ENCODE peak calls at places on chromosomes 13 and 19, in six cellular contexts. D is T-helper 9 cell; J is CD8-positive, alpha-beta memory T cell; L is sciatic nerve; Z is thoracic aorta; H is activated T-helper 1 cell treated with Interleukin-2 at 50 U/mL for 16 hours. S is an unnamed sample.

GRCh38 chr13:27536361-27537101 is 83.8 kb downstream of the LNX2 start:
- DNase-seq in D (no peak), J (no peak), L (no peak), Z (no peak), H (no peak), S (no peak)

GRCh38 chr13:100139822-100140221 is 50.9 kb downstream of the PCCA start:
- DNase-seq in D (no peak), J (no peak), L (no peak), Z (no peak), H (no peak), S (no peak)

GRCh38 chr13:65679240-65679639 is 1550.9 kb downstream of the PCDH9 start:
- DNase-seq in D (no peak), J (no peak), L (no peak), Z (no peak), H (no peak), S (no peak)

GRCh38 chr13:60583911-60584753 is 187.1 kb downstream of the TDRD3 start:
- DNase-seq in D (no peak), J (no peak), L (peak), Z (peak), H (no peak), S (no peak)

GRCh38 chr19:14632286-14632685 is 42.4 kb downstream of the ADGRE3 start:
- DNase-seq in D (no peak), J (no peak), L (no peak), Z (no peak), H (no peak), S (no peak)

GRCh38 chr13:20828540-20829364 is 55.0 kb upstream of the EEF1AKMT1 start:
- DNase-seq in D (no peak), J (no peak), L (no peak), Z (no peak), H (no peak), S (no peak)

GRCh38 chr13:67283602-67284001 is 53.5 kb upstream of the PCDH9 start:
- DNase-seq in D (no peak), J (no peak), L (no peak), Z (no peak), H (no peak), S (no peak)

GRCh38 chr13:44312898-44313551 is 60.6 kb upstream of the SERP2 start:
- DNase-seq in D (no peak), J (no peak), L (no peak), Z (no peak), H (no peak), S (no peak)

GRCh38 chr13:99610702-99611289 is 109.5 kb downstream of the TM9SF2 start:
- DNase-seq in D (no peak), J (no peak), L (no peak), Z (no peak), H (no peak), S (no peak)

GRCh38 chr13:84607614-84608013 is 725.3 kb upstream of the SLITRK1 start:
- DNase-seq in D (no peak), J (no peak), L (no peak), Z (peak), H (no peak), S (no peak)

GRCh38 chr19:50322931-50323781 is 6.0 kb downstream of the KCNC3 start:
- DNase-seq in D (no peak), J (no peak), L (no peak), Z (no peak), H (no peak), S (no peak)

GRCh38 chr19:7870571-7871279 is 3.5 kb downstream of the PRR36 start:
- DNase-seq in D (peak), J (peak), L (peak), Z (no peak), H (no peak), S (no peak)

GRCh38 chr19:33468361-33469170 is 53.0 kb downstream of the PEPD start:
- DNase-seq in D (no peak), J (no peak), L (peak), Z (no peak), H (no peak), S (no peak)

GRCh38 chr19:45496349-45496953 is 396 bp downstream of the RTN2 start:
- DNase-seq in D (no peak), J (no peak), L (no peak), Z (no peak), H (no peak), S (no peak)

GRCh38 chr13:80237646-80238045 is 103.3 kb downstream of the SPRY2 start:
- DNase-seq in D (no peak), J (no peak), L (no peak), Z (no peak), H (no peak), S (no peak)

GRCh38 chr19:53873451-53874383 is 6.0 kb downstream of the MYADM start:
- DNase-seq in D (no peak), J (no peak), L (no peak), Z (no peak), H (no peak), S (no peak)

GRCh38 chr19:38543807-38544568 is 73.8 kb downstream of the MAP4K1 start:
- DNase-seq in D (no peak), J (no peak), L (no peak), Z (peak), H (no peak), S (peak)

GRCh38 chr13:111903143-111903542 is 163.8 kb upstream of the SOX1 start:
- DNase-seq in D (no peak), J (no peak), L (no peak), Z (no peak), H (no peak), S (peak)

GRCh38 chr19:45976180-45976579 is 2.5 kb upstream of the NOVA2 start:
- DNase-seq in D (no peak), J (no peak), L (no peak), Z (no peak), H (no peak), S (no peak)

GRCh38 chr13:59545007-59545406 is 618.7 kb downstream of the DIAPH3 start:
- DNase-seq in D (no peak), J (no peak), L (no peak), Z (no peak), H (no peak), S (no peak)

GRCh38 chr13:40776681-40777165 is 5.7 kb upstream of the MRPS31 start:
- DNase-seq in D (peak), J (peak), L (no peak), Z (no peak), H (peak), S (no peak)

GRCh38 chr19:10412257-10412977 is 7.9 kb upstream of the PDE4A start:
- DNase-seq in D (no peak), J (no peak), L (no peak), Z (no peak), H (no peak), S (no peak)

GRCh38 chr13:111039735-111040134 is 75.4 kb upstream of the ARHGEF7 start:
- DNase-seq in D (no peak), J (no peak), L (no peak), Z (no peak), H (no peak), S (no peak)

GRCh38 chr19:38728752-38729541 is 15.3 kb downstream of the CAPN12 start:
- DNase-seq in D (no peak), J (no peak), L (peak), Z (no peak), H (no peak), S (no peak)

GRCh38 chr19:37594982-37595382 is 306 bp downstream of the ZNF540 start:
- DNase-seq in D (peak), J (peak), L (peak), Z (peak), H (peak), S (peak)

GRCh38 chr13:108195146-108195545 is 20.2 kb downstream of the LIG4 start:
- DNase-seq in D (no peak), J (no peak), L (no peak), Z (no peak), H (no peak), S (no peak)

GRCh38 chr19:39038098-39038497 is 5.7 kb upstream of the FBXO27 start:
- DNase-seq in D (no peak), J (no peak), L (no peak), Z (no peak), H (no peak), S (no peak)

GRCh38 chr13:48630291-48630690 is 23.4 kb upstream of the CYSLTR2 start:
- DNase-seq in D (no peak), J (no peak), L (no peak), Z (no peak), H (no peak), S (no peak)

GRCh38 chr19:18978616-18979015 is 37.6 kb upstream of the HOMER3 start:
- DNase-seq in D (no peak), J (no peak), L (no peak), Z (no peak), H (no peak), S (no peak)

GRCh38 chr13:75359266-75359665 is 122.7 kb downstream of the TBC1D4 start:
- DNase-seq in D (no peak), J (no peak), L (no peak), Z (no peak), H (no peak), S (no peak)

GRCh38 chr13:83753912-83754624 is 128.2 kb downstream of the SLITRK1 start:
- DNase-seq in D (no peak), J (no peak), L (no peak), Z (no peak), H (no peak), S (no peak)

GRCh38 chr13:30847697-30848307 is 58.3 kb upstream of the MEDAG start:
- DNase-seq in D (no peak), J (no peak), L (no peak), Z (peak), H (no peak), S (no peak)

GRCh38 chr13:99468971-99469545 is 32.2 kb upstream of the TM9SF2 start:
- DNase-seq in D (no peak), J (no peak), L (no peak), Z (no peak), H (no peak), S (no peak)

GRCh38 chr13:76720416-76720815 is 165.8 kb downstream of the KCTD12 start:
- DNase-seq in D (no peak), J (no peak), L (no peak), Z (no peak), H (no peak), S (no peak)

GRCh38 chr13:41563501-41564001 is 106.2 kb downstream of the RGCC start:
- DNase-seq in D (no peak), J (no peak), L (no peak), Z (no peak), H (no peak), S (no peak)

GRCh38 chr13:100440756-100441421 is 147.7 kb downstream of the GGACT start:
- DNase-seq in D (no peak), J (no peak), L (no peak), Z (no peak), H (no peak), S (no peak)

GRCh38 chr13:108375772-108376171 is 106.3 kb downstream of the TNFSF13B start:
- DNase-seq in D (no peak), J (no peak), L (no peak), Z (no peak), H (no peak), S (no peak)

S was measured in sigmoid colon.